ENCODE peak calls at places on chromosomes 6 and 20, in nine cellular contexts. I is NCI-H748 treated with DMSO at 0.1 percent for 48 hours; M is activated CD4-positive, alpha-beta T cell treated with anti-CD3 and anti-CD28 coated beads, Interleukin-2, amount 50 U/mL, for 24 hours; D is iris pigment epithelial cell; F is EL; Y is RCC 7860; Z is activated CD4-positive, CD25-positive, alpha-beta regulatory T cell; R is MV-4-11; J is amniotic stem cell. O is an unnamed sample.

GRCh38 chr20:36153754-36154695 is 515 bp upstream of the EPB41L1 start:
- DNase-seq in I (peak), M (no peak), D (peak), F (peak), Y (no peak), Z (no peak), R (no peak), J (no peak), O (peak)

GRCh38 chr6:119040229-119040628 is 38.2 kb downstream of the FAM184A start:
- DNase-seq in I (no peak), M (no peak), D (no peak), F (no peak), Y (no peak), Z (no peak), R (no peak), J (no peak), O (no peak)

GRCh38 chr6:95087394-95088097 is 489.8 kb upstream of the MANEA start:
- DNase-seq in I (peak), M (no peak), D (peak), F (no peak), Y (peak), Z (no peak), R (no peak), J (no peak), O (peak)

GRCh38 chr6:26295691-26296555 is 69.1 kb upstream of the BTN3A2 start:
- DNase-seq in I (no peak), M (no peak), D (peak), F (peak), Y (peak), Z (no peak), R (peak), J (peak), O (no peak)

GRCh38 chr6:133764011-133764812 is 124.7 kb upstream of the TCF21 start:
- DNase-seq in I (no peak), M (no peak), D (peak), F (peak), Y (no peak), Z (no peak), R (no peak), J (no peak), O (peak)

GRCh38 chr6:25889877-25890853 is 16.1 kb upstream of the SLC17A3 start:
- DNase-seq in I (peak), M (no peak), D (peak), F (peak), Y (peak), Z (no peak), R (peak), J (no peak), O (peak)

GRCh38 chr20:62303327-62304226 is 780 bp downstream of the ADRM1 start:
- DNase-seq in I (no peak), M (no peak), D (peak), F (peak), Y (peak), Z (no peak), R (no peak), J (no peak), O (peak)

GRCh38 chr20:50726955-50727791 is 4.2 kb upstream of the PARD6B start:
- DNase-seq in I (no peak), M (no peak), D (no peak), F (no peak), Y (peak), Z (no peak), R (peak), J (no peak), O (no peak)

GRCh38 chr6:54083301-54083700 is 27.9 kb upstream of the MLIP start:
- DNase-seq in I (no peak), M (no peak), D (no peak), F (no peak), Y (no peak), Z (no peak), R (no peak), J (no peak), O (no peak)

GRCh38 chr6:85403331-85404015 is 46.4 kb upstream of the NT5E start:
- DNase-seq in I (no peak), M (no peak), D (peak), F (peak), Y (peak), Z (no peak), R (peak), J (peak), O (peak)

GRCh38 chr6:112282217-112282616 is 27.9 kb upstream of the LAMA4 start:
- DNase-seq in I (no peak), M (no peak), D (peak), F (peak), Y (peak), Z (no peak), R (no peak), J (peak), O (peak)

GRCh38 chr6:69162811-69163210 is 527.7 kb downstream of the ADGRB3 start:
- DNase-seq in I (no peak), M (no peak), D (peak), F (no peak), Y (no peak), Z (no peak), R (no peak), J (no peak), O (no peak)

GRCh38 chr20:54433653-54434052 is 41.7 kb upstream of the DOK5 start:
- DNase-seq in I (no peak), M (no peak), D (no peak), F (no peak), Y (no peak), Z (no peak), R (no peak), J (no peak), O (no peak)

GRCh38 chr20:64130876-64131275 is 23.5 kb upstream of the NPBWR2 start:
- DNase-seq in I (no peak), M (no peak), D (no peak), F (no peak), Y (no peak), Z (no peak), R (no peak), J (no peak), O (no peak)

GRCh38 chr20:50278684-50279531 is 88.3 kb downstream of the CEBPB start:
- DNase-seq in I (no peak), M (no peak), D (no peak), F (no peak), Y (no peak), Z (no peak), R (no peak), J (no peak), O (no peak)

GRCh38 chr6:17007749-17008148 is 94.1 kb upstream of the STMND1 start:
- DNase-seq in I (no peak), M (no peak), D (no peak), F (no peak), Y (no peak), Z (no peak), R (no peak), J (no peak), O (no peak)

GRCh38 chr6:69116658-69117057 is 481.6 kb downstream of the ADGRB3 start:
- DNase-seq in I (no peak), M (no peak), D (no peak), F (no peak), Y (no peak), Z (no peak), R (no peak), J (no peak), O (no peak)

GRCh38 chr20:12882832-12883506 is 125.8 kb upstream of the SPTLC3 start:
- DNase-seq in I (no peak), M (no peak), D (peak), F (peak), Y (no peak), Z (no peak), R (no peak), J (no peak), O (peak)

GRCh38 chr20:43537921-43538854 is 20.6 kb upstream of the SGK2 start:
- DNase-seq in I (peak), M (no peak), D (peak), F (peak), Y (peak), Z (no peak), R (peak), J (no peak), O (peak)

GRCh38 chr6:43294536-43294935 is 3.5 kb upstream of the SLC22A7 start:
- DNase-seq in I (no peak), M (no peak), D (no peak), F (no peak), Y (no peak), Z (no peak), R (no peak), J (no peak), O (no peak)

GRCh38 chr6:56849876-56850275 is 105.0 kb upstream of the BEND6 start:
- DNase-seq in I (no peak), M (no peak), D (peak), F (peak), Y (peak), Z (no peak), R (no peak), J (peak), O (no peak)

GRCh38 chr6:134882426-134883038 is 67.4 kb downstream of the ALDH8A1 start:
- DNase-seq in I (peak), M (peak), D (peak), F (peak), Y (peak), Z (no peak), R (peak), J (peak), O (peak)

GRCh38 chr20:63017826-63018411 is 11.2 kb upstream of the BHLHE23 start:
- DNase-seq in I (no peak), M (no peak), D (no peak), F (no peak), Y (no peak), Z (no peak), R (no peak), J (no peak), O (no peak)

GRCh38 chr20:13771853-13772453 is 12.8 kb downstream of the ESF1 start:
- DNase-seq in I (peak), M (no peak), D (peak), F (no peak), Y (peak), Z (no peak), R (peak), J (no peak), O (peak)